ENCODE peak calls at places on chromosomes 5 and 9, in five cellular contexts. G is neuronal stem cell, N is mesenchymal stem cell, R is H1, C is IMR-90. P is an unnamed sample. For H3K36me3, the result is how much of the 10 kb centered on the place peaks cover.

GRCh38 chr5:146185161-146185560 is 2.7 kb upstream of the LARS1 start:
- DNase-seq in G (no peak), N (no peak), R (no peak), C (peak), P (no peak)

GRCh38 chr5:157161996-157162395 is 4.1 kb downstream of the GARIN3 start:
- DNase-seq in G (no peak), N (no peak), R (no peak), C (no peak), P (no peak)

GRCh38 chr5:83701886-83702285 is 18.8 kb downstream of the HAPLN1 start:
- DNase-seq in G (no peak), N (no peak), R (no peak), C (peak), P (no peak)

GRCh38 chr5:164097747-164098146 is 592.3 kb downstream of the MAT2B start:
- DNase-seq in G (no peak), N (no peak), R (no peak), C (peak), P (peak)

GRCh38 chr5:112626079-112626478 is 111.6 kb upstream of the APC start:
- DNase-seq in G (no peak), N (no peak), R (no peak), C (no peak), P (no peak)

GRCh38 chr5:57174128-57174849 is 430 bp downstream of the GPBP1 start:
- DNase-seq in G (no peak), N (peak), R (no peak), C (no peak), P (peak)

GRCh38 chr5:60842859-60843692 is 993 bp downstream of the ELOVL7 start:
- DNase-seq in G (peak), N (peak), R (peak), C (no peak), P (no peak)

GRCh38 chr5:15618938-15619337 is 119.0 kb downstream of the FBXL7 start:
- DNase-seq in G (no peak), N (no peak), R (no peak), C (no peak), P (no peak)

GRCh38 chr9:23779220-23779619 is 46.8 kb downstream of the ELAVL2 start:
- DNase-seq in G (peak), N (no peak), R (no peak), C (no peak), P (no peak)

GRCh38 chr5:73100109-73100508 is 20.3 kb upstream of the TMEM171 start:
- DNase-seq in G (no peak), N (no peak), R (no peak), C (no peak), P (no peak)

GRCh38 chr9:34338664-34339063 is 9.3 kb downstream of the NUDT2 start:
- DNase-seq in G (no peak), N (no peak), R (no peak), C (no peak), P (no peak)

GRCh38 chr5:102341918-102342317 is 45.8 kb upstream of the SLCO4C1 start:
- DNase-seq in G (no peak), N (peak), R (no peak), C (no peak), P (peak)

GRCh38 chr5:138243794-138244193 is 30.6 kb downstream of the GFRA3 start:
- DNase-seq in G (peak), N (no peak), R (no peak), C (no peak), P (no peak)

GRCh38 chr9:93650448-93650847 is 74.1 kb downstream of the PHF2 start:
- DNase-seq in G (no peak), N (no peak), R (no peak), C (no peak), P (no peak)

GRCh38 chr5:176824604-176825003 is 14.2 kb downstream of the UNC5A start:
- DNase-seq in G (no peak), N (no peak), R (no peak), C (no peak), P (no peak)

GRCh38 chr5:57825026-57825683 is 342.5 kb upstream of the ACTBL2 start:
- DNase-seq in G (peak), N (no peak), R (no peak), C (peak), P (peak)

GRCh38 chr9:21326526-21327139 is 8.6 kb downstream of the KLHL9 start:
- DNase-seq in G (peak), N (peak), R (no peak), C (peak), P (peak)

GRCh38 chr5:158074992-158075769 is 216.2 kb upstream of the CLINT1 start:
- DNase-seq in G (peak), N (peak), R (peak), C (peak), P (peak)

GRCh38 chr5:6849569-6849968 is 136.3 kb downstream of the TENT4A start:
- DNase-seq in G (no peak), N (no peak), R (no peak), C (no peak), P (no peak)

GRCh38 chr9:91690540-91691249 is 259.3 kb downstream of the ROR2 start:
- DNase-seq in G (no peak), N (no peak), R (no peak), C (no peak), P (no peak)

GRCh38 chr5:135028791-135029467 is 5.1 kb downstream of the PITX1 start:
- DNase-seq in G (no peak), N (no peak), R (peak), C (no peak), P (no peak)

GRCh38 chr9:132412089-132412488 is 2.1 kb downstream of the CFAP77 start:
- DNase-seq in G (no peak), N (peak), R (peak), C (no peak), P (no peak)

GRCh38 chr9:76655970-76656369 is 108.3 kb upstream of the PCA3 start:
- DNase-seq in G (no peak), N (no peak), R (no peak), C (no peak), P (no peak)

GRCh38 chr9:18941060-18941746 is 91.8 kb downstream of the SAXO1 start:
- DNase-seq in G (no peak), N (no peak), R (no peak), C (no peak), P (no peak)

GRCh38 chr9:133916159-133916541 is 76.0 kb downstream of the VAV2 start:
- DNase-seq in G (no peak), N (no peak), R (no peak), C (no peak), P (no peak)

GRCh38 chr5:174755103-174755502 is 30.7 kb downstream of the MSX2 start:
- DNase-seq in G (no peak), N (no peak), R (no peak), C (peak), P (peak)

GRCh38 chr5:91170266-91170665 is 212.9 kb downstream of the ARRDC3 start:
- DNase-seq in G (no peak), N (peak), R (no peak), C (peak), P (no peak)

GRCh38 chr5:135011355-135012032 is 22.5 kb downstream of the PITX1 start:
- DNase-seq in G (no peak), N (no peak), R (no peak), C (no peak), P (no peak)

GRCh38 chr5:107393846-107394245 is 276.9 kb downstream of the EFNA5 start:
- DNase-seq in G (no peak), N (no peak), R (no peak), C (no peak), P (no peak)

GRCh38 chr9:78296208-78296892 is 575 bp upstream of the PSAT1 start:
- DNase-seq in G (peak), N (peak), R (peak), C (peak), P (peak)

GRCh38 chr9:92762781-92763708 is 1.6 kb downstream of the BICD2 start:
- DNase-seq in G (no peak), N (no peak), R (no peak), C (no peak), P (no peak)

GRCh38 chr9:98195671-98196070 is 3.2 kb upstream of the CORO2A start:
- DNase-seq in G (no peak), N (no peak), R (no peak), C (no peak), P (no peak)

GRCh38 chr5:81065492-81065891 is 105.3 kb downstream of the RASGRF2 start:
- DNase-seq in G (no peak), N (peak), R (no peak), C (peak), P (no peak)

GRCh38 chr5:107512029-107512428 is 158.7 kb downstream of the EFNA5 start:
- DNase-seq in G (peak), N (no peak), R (no peak), C (no peak), P (no peak)

GRCh38 chr5:16784843-16785791 is 151.0 kb downstream of the MYO10 start:
- DNase-seq in G (no peak), N (no peak), R (no peak), C (peak), P (no peak)
- H3K36me3 ChIP-seq in G (under half), N (under half), R (under half), C (half or more), P (under half)

DNA sequence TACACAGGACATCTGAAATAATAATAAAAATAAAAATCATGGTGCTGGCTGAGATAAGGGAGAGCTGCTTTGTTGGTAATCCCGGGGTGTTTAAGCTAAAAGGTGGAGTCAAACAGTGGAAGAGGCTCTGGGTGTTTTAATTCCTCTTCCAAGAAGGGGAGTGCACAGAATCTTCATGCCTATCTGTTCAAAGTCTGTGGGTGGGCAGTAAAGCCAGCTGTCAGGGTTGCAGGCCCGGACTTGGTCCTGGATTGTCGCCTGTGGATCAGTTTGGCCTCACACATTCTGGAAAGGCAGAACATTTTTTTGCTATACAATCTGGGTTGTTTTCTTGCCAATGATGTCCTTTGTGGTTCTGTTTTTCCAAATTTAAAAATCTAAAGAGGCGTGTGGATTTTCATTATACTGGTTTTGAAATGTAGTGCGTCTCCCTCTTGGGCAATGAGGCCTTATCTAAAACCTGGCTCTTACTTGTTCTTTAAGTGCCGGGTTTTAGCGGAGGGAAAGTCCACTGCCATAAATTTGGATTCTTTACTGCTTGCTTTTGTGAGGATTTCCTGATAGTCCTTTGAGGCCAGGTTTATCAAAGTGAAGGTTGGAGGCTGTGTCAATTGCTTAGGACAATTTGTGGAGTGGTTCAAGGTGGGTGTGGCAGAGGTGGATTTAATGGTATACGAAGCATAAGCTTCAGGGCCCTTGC is 5.9 kb downstream of the ANKDD1B start:
- DNase-seq in G (no peak), N (peak), R (no peak), C (no peak), P (no peak)
- H2AK5ac ChIP-seq in G (no peak), N (peak), R (no peak), C (no peak), P (no peak)

GRCh38 chr5:128974567-128974966 is 9.3 kb downstream of the SLC27A6 start:
- DNase-seq in G (no peak), N (no peak), R (no peak), C (no peak), P (no peak)
- H2AFZ ChIP-seq in G (no peak), N (no peak), R (no peak), C (no peak), P (no peak)

DNA sequence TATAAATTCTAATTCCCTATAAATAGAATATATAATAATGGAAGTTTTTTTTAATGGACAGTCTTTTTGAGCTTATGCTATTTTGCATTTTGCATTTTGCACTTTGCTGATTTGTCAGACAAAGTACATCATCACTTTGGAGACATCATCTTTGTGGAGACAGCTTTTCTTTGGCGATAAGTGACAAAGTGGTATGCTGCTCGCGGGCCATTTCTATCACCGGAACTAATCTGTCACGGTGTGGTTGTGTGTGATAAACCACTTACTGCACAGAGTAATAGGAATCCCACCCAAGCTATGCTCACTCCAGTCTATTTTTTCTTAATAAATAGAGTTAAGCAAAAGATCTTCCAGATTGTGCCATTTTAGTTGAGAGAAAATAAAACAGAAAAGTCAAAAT is 133.1 kb downstream of the MACIR start:
- DNase-seq in G (no peak), N (no peak), R (no peak), C (no peak), P (no peak)
- H3K36me3 ChIP-seq in G (under half), N (under half), R (under half), C (under half), P (under half)

DNA sequence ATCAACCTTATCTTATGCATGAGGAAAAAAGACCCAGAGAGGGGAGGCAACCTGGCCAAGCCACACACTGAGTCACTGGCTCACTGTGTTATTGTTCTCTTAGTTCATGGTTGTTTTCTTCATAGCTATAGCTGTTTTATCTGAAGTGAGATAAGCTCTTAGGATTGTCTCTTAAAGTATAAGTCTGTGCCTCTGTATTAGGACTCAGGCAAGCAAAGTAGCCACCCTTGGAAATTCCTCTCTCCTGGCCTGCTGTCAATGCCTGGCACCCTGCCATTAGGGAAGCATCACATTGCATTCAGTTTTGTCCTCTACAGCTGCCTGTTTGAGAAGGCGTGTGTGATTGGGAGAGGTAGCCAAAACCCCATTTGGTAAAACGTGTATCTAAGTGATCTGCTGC is 147.4 kb upstream of the GLRA1 start:
- DNase-seq in G (no peak), N (no peak), R (no peak), C (no peak), P (no peak)
- H2AK5ac ChIP-seq in G (no peak), N (no peak), R (no peak), C (no peak), P (no peak)

GRCh38 chr9:130128782-130129424 is 43.3 kb upstream of the NCS1 start:
- DNase-seq in G (no peak), N (peak), R (no peak), C (peak), P (peak)
- H2AFZ ChIP-seq in G (no peak), N (no peak), R (no peak), C (peak), P (no peak)

GRCh38 chr9:131153585-131153984 is 28.2 kb downstream of the NUP214 start:
- DNase-seq in G (no peak), N (no peak), R (no peak), C (no peak), P (no peak)

GRCh38 chr9:131145245-131145644 is 19.9 kb downstream of the NUP214 start:
- DNase-seq in G (no peak), N (no peak), R (no peak), C (no peak), P (no peak)

GRCh38 chr9:131146186-131146585 is 20.8 kb downstream of the NUP214 start:
- DNase-seq in G (no peak), N (no peak), R (no peak), C (no peak), P (no peak)

GRCh38 chr9:131148966-131149677 is 23.7 kb downstream of the NUP214 start:
- DNase-seq in G (no peak), N (no peak), R (no peak), C (no peak), P (no peak)

GRCh38 chr9:131149678-131150033 is 24.3 kb downstream of the NUP214 start:
- DNase-seq in G (no peak), N (no peak), R (no peak), C (no peak), P (no peak)
- H3K36me3 ChIP-seq in G (half or more), N (under half), R (half or more), C (half or more), P (under half)

P was measured in trophoblast cell.